ENCODE peak calls at places on chromosomes 12 and 14, in nine cellular contexts. J is stomach, G is transverse colon, X is K562, H is SK-N-SH, Z is GM12878, B is A549, N is ovary, I is H1. Y is an unnamed sample.

GRCh38 chr12:58291106-58291505 is 349.7 kb downstream of the ATP23 start:
- DNase-seq in J (no peak), G (no peak), X (no peak), H (no peak), Z (no peak), B (no peak), N (no peak), I (no peak), Y (no peak)

GRCh38 chr12:77299001-77299400 is 233.6 kb upstream of the E2F7 start:
- DNase-seq in J (no peak), G (no peak), X (no peak), H (no peak), Z (no peak), B (no peak), N (no peak), I (no peak), Y (no peak)

GRCh38 chr12:73210574-73211204 is 938.5 kb downstream of the TRHDE start:
- DNase-seq in J (no peak), G (no peak), X (no peak), H (no peak), Z (no peak), B (no peak), N (no peak), I (no peak), Y (no peak)

GRCh38 chr14:50082308-50082742 is 34.0 kb downstream of the VCPKMT start:
- DNase-seq in J (no peak), G (no peak), X (no peak), H (no peak), Z (no peak), B (no peak), N (no peak), I (no peak), Y (no peak)

GRCh38 chr12:75480469-75480949 is at the start of gene GLIPR1:
- DNase-seq in J (peak), G (peak), X (peak), H (peak), Z (peak), B (peak), N (peak), I (no peak), Y (peak)

GRCh38 chr12:26338574-26339572 is 143.5 kb downstream of the SSPN start:
- DNase-seq in J (no peak), G (no peak), X (no peak), H (no peak), Z (no peak), B (no peak), N (no peak), I (no peak), Y (no peak)

GRCh38 chr12:1741154-1741949 is 50.5 kb downstream of the ADIPOR2 start:
- DNase-seq in J (no peak), G (no peak), X (no peak), H (no peak), Z (no peak), B (no peak), N (no peak), I (no peak), Y (no peak)

GRCh38 chr12:110885152-110885840 is 35.1 kb downstream of the MYL2 start:
- DNase-seq in J (no peak), G (no peak), X (no peak), H (no peak), Z (no peak), B (no peak), N (no peak), I (no peak), Y (no peak)

GRCh38 chr12:98232753-98233385 is 282.5 kb upstream of the TMPO start:
- DNase-seq in J (no peak), G (no peak), X (no peak), H (no peak), Z (no peak), B (no peak), N (no peak), I (no peak), Y (no peak)

GRCh38 chr14:75578099-75578785 is at the start of gene FLVCR2:
- DNase-seq in J (peak), G (peak), X (peak), H (peak), Z (no peak), B (peak), N (peak), I (peak), Y (peak)
- TF ChIP-seq EP300 in J (no peak), G (no peak), X (no peak), H (no peak), Z (no peak), B (no peak), N (no peak), I (no peak), Y (no peak)

GRCh38 chr12:91928501-91928900 is 217.1 kb downstream of the BTG1 start:
- DNase-seq in J (no peak), G (no peak), X (no peak), H (no peak), Z (no peak), B (no peak), N (no peak), I (no peak), Y (no peak)
- TF ChIP-seq EP300 in J (no peak), G (no peak), X (no peak), H (no peak), Z (no peak), B (no peak), N (no peak), I (no peak), Y (no peak)

DNA sequence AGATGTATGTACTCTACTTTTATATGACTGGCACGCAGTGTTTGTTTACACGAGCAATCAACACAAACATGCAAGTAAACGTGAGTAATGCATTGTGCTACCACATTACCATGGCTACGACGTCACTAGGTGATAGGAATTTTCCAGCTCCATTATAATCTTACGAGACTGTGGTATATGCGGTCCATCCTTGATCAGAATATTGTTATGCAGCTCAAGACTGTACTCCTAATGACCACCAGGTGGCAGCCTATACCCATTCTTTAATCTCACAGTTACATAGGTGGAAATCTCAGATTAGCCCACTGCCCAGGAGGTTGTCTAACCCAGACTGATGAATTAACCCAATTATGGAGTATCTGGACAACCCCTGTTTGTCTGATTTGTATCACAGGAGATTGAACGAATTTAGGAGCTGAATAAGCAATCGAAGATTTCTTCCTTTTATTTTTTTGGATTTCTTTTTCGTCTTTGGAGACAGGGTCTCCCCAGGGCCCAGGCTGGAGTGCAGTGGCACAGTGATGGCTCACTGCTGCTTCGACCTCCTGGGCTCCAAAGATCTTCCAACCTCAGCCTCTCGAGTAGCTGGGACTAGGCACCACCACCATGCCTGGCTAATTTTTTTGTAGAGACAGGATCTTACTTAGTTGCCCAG is 8.7 kb upstream of the TESPA1 start:
- DNase-seq in J (peak), G (peak), X (peak), H (peak), Z (no peak), B (peak), N (no peak), I (peak), Y (no peak)
- TF ChIP-seq EP300 in J (no peak), G (no peak), X (no peak), H (no peak), Z (no peak), B (no peak), N (no peak), I (no peak), Y (no peak)

GRCh38 chr14:43872752-43873655 is 634.1 kb downstream of the FSCB start:
- DNase-seq in J (no peak), G (no peak), X (no peak), H (no peak), Z (no peak), B (no peak), N (no peak), I (no peak), Y (no peak)
- TF ChIP-seq EP300 in J (no peak), G (no peak), X (no peak), H (no peak), Z (no peak), B (no peak), N (no peak), I (no peak), Y (no peak)

DNA sequence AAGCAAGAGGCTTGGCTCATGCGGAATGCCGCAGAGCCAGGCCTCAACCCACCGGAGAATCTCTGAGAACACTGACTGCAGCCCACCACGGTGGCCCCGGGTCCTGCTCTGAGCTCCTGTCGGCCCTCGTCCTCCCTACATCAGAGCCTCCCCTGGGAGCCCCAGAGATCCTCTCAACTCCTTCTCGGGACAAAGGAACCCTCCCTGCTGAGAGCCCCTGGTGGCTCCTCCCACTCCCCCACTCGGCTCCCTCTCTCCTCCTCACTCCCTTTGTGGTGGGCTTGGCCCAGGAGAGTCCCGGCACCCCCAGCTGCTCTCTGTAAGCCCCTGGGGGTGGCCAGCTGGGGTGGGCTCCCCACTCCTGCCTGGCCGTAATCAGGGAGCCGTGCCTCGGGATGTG is 11.1 kb upstream of the INF2 start:
- DNase-seq in J (no peak), G (no peak), X (peak), H (no peak), Z (no peak), B (no peak), N (no peak), I (peak), Y (peak)
- TF ChIP-seq EP300 in J (no peak), G (no peak), X (no peak), H (no peak), Z (no peak), B (no peak), N (no peak), I (no peak), Y (no peak)

DNA sequence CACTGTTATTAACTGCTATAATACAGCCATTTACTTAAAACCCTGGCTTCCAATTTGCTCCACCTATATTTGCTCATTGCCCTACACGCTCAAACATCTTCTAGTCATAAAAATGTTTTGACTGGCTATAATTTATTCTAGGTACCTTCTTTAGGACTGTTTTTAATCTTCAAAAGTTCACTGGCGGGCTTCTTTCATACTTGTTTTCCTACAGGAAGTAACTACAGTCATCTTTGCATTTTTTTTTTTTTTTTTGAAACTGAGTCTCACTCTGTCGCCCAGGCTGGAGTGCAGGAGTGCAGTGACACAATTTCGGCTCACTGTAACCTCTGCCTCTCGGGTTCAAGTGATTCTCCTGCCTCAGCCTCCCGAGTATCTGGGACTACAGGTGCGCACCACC is 32.5 kb downstream of the MPHOSPH9 start:
- DNase-seq in J (no peak), G (no peak), X (no peak), H (no peak), Z (no peak), B (no peak), N (no peak), I (no peak), Y (no peak)
- TF ChIP-seq EP300 in J (no peak), G (no peak), X (no peak), H (no peak), Z (no peak), B (no peak), N (no peak), I (no peak), Y (no peak)

GRCh38 chr14:76716285-76716684 is 45.0 kb upstream of the VASH1 start:
- DNase-seq in J (no peak), G (no peak), X (no peak), H (no peak), Z (no peak), B (no peak), N (no peak), I (no peak), Y (no peak)

GRCh38 chr14:76718306-76719075 is 42.8 kb upstream of the VASH1 start:
- DNase-seq in J (no peak), G (no peak), X (no peak), H (no peak), Z (no peak), B (no peak), N (no peak), I (no peak), Y (no peak)

GRCh38 chr14:76717508-76717907 is 43.8 kb upstream of the VASH1 start:
- DNase-seq in J (no peak), G (no peak), X (no peak), H (no peak), Z (no peak), B (peak), N (no peak), I (no peak), Y (no peak)

GRCh38 chr14:76719664-76720063 is 41.6 kb upstream of the VASH1 start:
- DNase-seq in J (no peak), G (no peak), X (no peak), H (no peak), Z (no peak), B (no peak), N (no peak), I (no peak), Y (no peak)

DNA sequence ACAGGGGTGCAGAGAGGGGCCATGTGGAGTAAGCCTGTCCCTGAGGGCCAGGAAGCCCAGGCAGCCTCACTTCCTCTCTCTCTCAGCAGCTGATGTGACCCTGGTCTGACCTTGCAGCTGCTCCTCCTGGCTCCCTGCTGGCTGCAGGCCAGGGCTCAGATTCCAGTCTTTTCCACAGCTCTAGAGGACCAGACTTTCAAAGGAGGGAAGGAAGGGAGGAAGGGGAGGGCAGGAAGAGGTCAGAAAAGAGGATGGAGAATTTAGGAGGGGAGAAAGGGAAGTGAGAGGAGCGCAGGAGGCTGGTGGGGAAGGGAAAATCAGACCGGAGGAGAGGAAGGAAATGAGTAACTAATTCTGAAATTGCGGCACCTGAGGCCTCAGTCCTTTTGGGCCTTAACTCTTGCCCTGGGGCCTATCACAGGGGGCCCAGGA is 40.9 kb upstream of the VASH1 start:
- DNase-seq in J (peak), G (peak), X (peak), H (peak), Z (peak), B (no peak), N (peak), I (no peak), Y (peak)
- TF ChIP-seq EP300 in J (no peak), G (no peak), X (no peak), H (no peak), Z (no peak), B (no peak), N (no peak), I (no peak), Y (no peak)

Y was measured in sigmoid colon.